ENCODE peak calls at places on chromosomes 1 and 21, in eight cellular contexts. One of them, this sample, is unnamed.

GRCh38 chr1:87074001-87074795 is 159.8 kb downstream of the HS2ST1 start:
- DNase-seq in psoas muscle: no peak
- DNase-seq in PC-3: no peak
- DNase-seq in OCI-LY7: no peak
- DNase-seq in fibroblast of lung: peak
- DNase-seq in dorsolateral prefrontal cortex: no peak
- DNase-seq in transverse colon: no peak
- DNase-seq in BJ: no peak
- DNase-seq in this sample: peak

GRCh38 chr21:43313939-43314405 is 113.0 kb downstream of the SIK1 start:
- DNase-seq in psoas muscle: peak
- DNase-seq in PC-3: no peak
- DNase-seq in OCI-LY7: no peak
- DNase-seq in fibroblast of lung: no peak
- DNase-seq in dorsolateral prefrontal cortex: no peak
- DNase-seq in transverse colon: no peak
- DNase-seq in BJ: no peak
- DNase-seq in this sample: no peak

GRCh38 chr1:161069731-161070270 is at the start of gene ARHGAP30:
- DNase-seq in psoas muscle: peak
- DNase-seq in PC-3: no peak
- DNase-seq in OCI-LY7: peak
- DNase-seq in fibroblast of lung: no peak
- DNase-seq in dorsolateral prefrontal cortex: no peak
- DNase-seq in transverse colon: peak
- DNase-seq in BJ: no peak
- DNase-seq in this sample: no peak

GRCh38 chr21:44337941-44338895 is 972 bp downstream of the CFAP410 start:
- DNase-seq in psoas muscle: peak
- DNase-seq in PC-3: peak
- DNase-seq in OCI-LY7: peak
- DNase-seq in fibroblast of lung: peak
- DNase-seq in dorsolateral prefrontal cortex: peak
- DNase-seq in transverse colon: peak
- DNase-seq in BJ: no peak
- DNase-seq in this sample: peak

GRCh38 chr1:25011966-25012625 is 82.0 kb upstream of the RUNX3 start:
- DNase-seq in psoas muscle: no peak
- DNase-seq in PC-3: no peak
- DNase-seq in OCI-LY7: no peak
- DNase-seq in fibroblast of lung: no peak
- DNase-seq in dorsolateral prefrontal cortex: no peak
- DNase-seq in transverse colon: no peak
- DNase-seq in BJ: no peak
- DNase-seq in this sample: no peak

GRCh38 chr21:17295997-17296396 is 216.8 kb upstream of the CXADR start:
- DNase-seq in psoas muscle: peak
- DNase-seq in PC-3: no peak
- DNase-seq in OCI-LY7: no peak
- DNase-seq in fibroblast of lung: no peak
- DNase-seq in dorsolateral prefrontal cortex: no peak
- DNase-seq in transverse colon: no peak
- DNase-seq in BJ: no peak
- DNase-seq in this sample: no peak

GRCh38 chr1:63322248-63322943 is at the start of gene FOXD3:
- DNase-seq in psoas muscle: peak
- DNase-seq in PC-3: peak
- DNase-seq in OCI-LY7: peak
- DNase-seq in fibroblast of lung: peak
- DNase-seq in dorsolateral prefrontal cortex: no peak
- DNase-seq in transverse colon: peak
- DNase-seq in BJ: no peak
- DNase-seq in this sample: peak

GRCh38 chr1:68188060-68188538 is 44.2 kb downstream of the WLS start:
- DNase-seq in psoas muscle: no peak
- DNase-seq in PC-3: no peak
- DNase-seq in OCI-LY7: no peak
- DNase-seq in fibroblast of lung: peak
- DNase-seq in dorsolateral prefrontal cortex: no peak
- DNase-seq in transverse colon: no peak
- DNase-seq in BJ: no peak
- DNase-seq in this sample: no peak

GRCh38 chr1:164733734-164734133 is 174.8 kb downstream of the PBX1 start:
- DNase-seq in psoas muscle: no peak
- DNase-seq in PC-3: no peak
- DNase-seq in OCI-LY7: no peak
- DNase-seq in fibroblast of lung: no peak
- DNase-seq in dorsolateral prefrontal cortex: no peak
- DNase-seq in transverse colon: no peak
- DNase-seq in BJ: no peak
- DNase-seq in this sample: no peak

GRCh38 chr1:33361553-33362262 is 40.8 kb upstream of the A3GALT2 start:
- DNase-seq in psoas muscle: peak
- DNase-seq in PC-3: no peak
- DNase-seq in OCI-LY7: no peak
- DNase-seq in fibroblast of lung: no peak
- DNase-seq in dorsolateral prefrontal cortex: no peak
- DNase-seq in transverse colon: no peak
- DNase-seq in BJ: no peak
- DNase-seq in this sample: no peak

GRCh38 chr21:21345872-21346271 is 347.7 kb downstream of the NCAM2 start:
- DNase-seq in psoas muscle: no peak
- DNase-seq in PC-3: no peak
- DNase-seq in OCI-LY7: no peak
- DNase-seq in fibroblast of lung: no peak
- DNase-seq in dorsolateral prefrontal cortex: no peak
- DNase-seq in transverse colon: no peak
- DNase-seq in BJ: no peak
- DNase-seq in this sample: no peak

GRCh38 chr1:156386134-156386901 is 17.3 kb downstream of the RHBG start:
- DNase-seq in psoas muscle: no peak
- DNase-seq in PC-3: no peak
- DNase-seq in OCI-LY7: no peak
- DNase-seq in fibroblast of lung: no peak
- DNase-seq in dorsolateral prefrontal cortex: no peak
- DNase-seq in transverse colon: no peak
- DNase-seq in BJ: no peak
- DNase-seq in this sample: no peak

GRCh38 chr1:228083871-228084278 is 1.4 kb downstream of the ARF1 start:
- DNase-seq in psoas muscle: peak
- DNase-seq in PC-3: peak
- DNase-seq in OCI-LY7: no peak
- DNase-seq in fibroblast of lung: peak
- DNase-seq in dorsolateral prefrontal cortex: no peak
- DNase-seq in transverse colon: no peak
- DNase-seq in BJ: no peak
- DNase-seq in this sample: no peak
- TF ChIP-seq CTCF in psoas muscle: no peak
- TF ChIP-seq CTCF in PC-3: peak
- TF ChIP-seq CTCF in OCI-LY7: peak
- TF ChIP-seq CTCF in fibroblast of lung: no peak
- TF ChIP-seq CTCF in dorsolateral prefrontal cortex: no peak
- TF ChIP-seq CTCF in transverse colon: no peak
- TF ChIP-seq CTCF in BJ: peak
- TF ChIP-seq CTCF in this sample: no peak

DNA sequence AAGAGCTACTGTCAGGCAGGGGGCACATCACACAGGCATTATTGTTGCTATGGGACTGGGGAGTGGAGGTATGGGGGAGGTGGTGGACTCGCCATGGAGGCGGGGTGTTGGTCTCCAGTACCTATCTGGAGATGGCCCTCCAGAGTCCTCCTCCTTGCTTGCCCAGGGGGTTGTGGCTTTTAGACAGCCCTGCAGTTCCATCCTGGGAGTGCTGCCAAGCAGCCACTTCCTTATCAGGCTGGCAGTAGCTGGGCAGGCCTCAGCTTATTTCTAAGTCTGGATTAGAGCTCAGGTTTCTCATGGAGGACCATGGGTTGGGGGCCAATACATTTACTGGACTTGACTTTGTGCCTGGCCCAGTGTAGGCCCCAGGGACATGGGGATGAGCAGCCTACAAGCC is 210.6 kb upstream of the EDN2 start:
- DNase-seq in psoas muscle: no peak
- DNase-seq in PC-3: no peak
- DNase-seq in OCI-LY7: no peak
- DNase-seq in fibroblast of lung: no peak
- DNase-seq in dorsolateral prefrontal cortex: peak
- DNase-seq in transverse colon: peak
- DNase-seq in BJ: no peak
- DNase-seq in this sample: no peak
- H3K4me3 ChIP-seq in psoas muscle: no peak
- H3K4me3 ChIP-seq in PC-3: no peak
- H3K4me3 ChIP-seq in OCI-LY7: no peak
- H3K4me3 ChIP-seq in fibroblast of lung: no peak
- H3K4me3 ChIP-seq in dorsolateral prefrontal cortex: no peak
- H3K4me3 ChIP-seq in transverse colon: no peak
- H3K4me3 ChIP-seq in BJ: no peak
- H3K4me3 ChIP-seq in this sample: no peak

GRCh38 chr1:82485591-82486369 is 685.0 kb downstream of the ADGRL2 start:
- DNase-seq in psoas muscle: peak
- DNase-seq in PC-3: peak
- DNase-seq in OCI-LY7: no peak
- DNase-seq in fibroblast of lung: peak
- DNase-seq in dorsolateral prefrontal cortex: peak
- DNase-seq in transverse colon: peak
- DNase-seq in BJ: no peak
- DNase-seq in this sample: peak

GRCh38 chr1:82487778-82488177 is 687.0 kb downstream of the ADGRL2 start:
- DNase-seq in psoas muscle: no peak
- DNase-seq in PC-3: no peak
- DNase-seq in OCI-LY7: no peak
- DNase-seq in fibroblast of lung: no peak
- DNase-seq in dorsolateral prefrontal cortex: no peak
- DNase-seq in transverse colon: no peak
- DNase-seq in BJ: no peak
- DNase-seq in this sample: no peak

GRCh38 chr1:82486969-82487368 is 686.2 kb downstream of the ADGRL2 start:
- DNase-seq in psoas muscle: no peak
- DNase-seq in PC-3: peak
- DNase-seq in OCI-LY7: no peak
- DNase-seq in fibroblast of lung: no peak
- DNase-seq in dorsolateral prefrontal cortex: no peak
- DNase-seq in transverse colon: no peak
- DNase-seq in BJ: no peak
- DNase-seq in this sample: peak

GRCh38 chr1:82483146-82483545 is 682.4 kb downstream of the ADGRL2 start:
- DNase-seq in psoas muscle: no peak
- DNase-seq in PC-3: no peak
- DNase-seq in OCI-LY7: no peak
- DNase-seq in fibroblast of lung: no peak
- DNase-seq in dorsolateral prefrontal cortex: no peak
- DNase-seq in transverse colon: no peak
- DNase-seq in BJ: no peak
- DNase-seq in this sample: no peak
- TF ChIP-seq CTCF in psoas muscle: no peak
- TF ChIP-seq CTCF in PC-3: no peak
- TF ChIP-seq CTCF in OCI-LY7: no peak
- TF ChIP-seq CTCF in fibroblast of lung: no peak
- TF ChIP-seq CTCF in dorsolateral prefrontal cortex: no peak
- TF ChIP-seq CTCF in transverse colon: no peak
- TF ChIP-seq CTCF in BJ: no peak
- TF ChIP-seq CTCF in this sample: no peak

GRCh38 chr1:223622132-223622842 is 43.2 kb downstream of the CAPN8 start:
- DNase-seq in psoas muscle: no peak
- DNase-seq in PC-3: no peak
- DNase-seq in OCI-LY7: no peak
- DNase-seq in fibroblast of lung: no peak
- DNase-seq in dorsolateral prefrontal cortex: no peak
- DNase-seq in transverse colon: no peak
- DNase-seq in BJ: no peak
- DNase-seq in this sample: no peak
- H3K4me3 ChIP-seq in psoas muscle: no peak
- H3K4me3 ChIP-seq in PC-3: no peak
- H3K4me3 ChIP-seq in OCI-LY7: no peak
- H3K4me3 ChIP-seq in fibroblast of lung: no peak
- H3K4me3 ChIP-seq in dorsolateral prefrontal cortex: no peak
- H3K4me3 ChIP-seq in transverse colon: no peak
- H3K4me3 ChIP-seq in BJ: no peak
- H3K4me3 ChIP-seq in this sample: no peak

GRCh38 chr1:14138627-14139026 is 438.6 kb downstream of the PRDM2 start:
- DNase-seq in psoas muscle: no peak
- DNase-seq in PC-3: no peak
- DNase-seq in OCI-LY7: no peak
- DNase-seq in fibroblast of lung: no peak
- DNase-seq in dorsolateral prefrontal cortex: peak
- DNase-seq in transverse colon: no peak
- DNase-seq in BJ: no peak
- DNase-seq in this sample: no peak

GRCh38 chr1:14143777-14144176 is 443.8 kb downstream of the PRDM2 start:
- DNase-seq in psoas muscle: no peak
- DNase-seq in PC-3: peak
- DNase-seq in OCI-LY7: no peak
- DNase-seq in fibroblast of lung: no peak
- DNase-seq in dorsolateral prefrontal cortex: no peak
- DNase-seq in transverse colon: no peak
- DNase-seq in BJ: no peak
- DNase-seq in this sample: no peak

GRCh38 chr1:14138135-14138506 is 438.1 kb downstream of the PRDM2 start:
- DNase-seq in psoas muscle: no peak
- DNase-seq in PC-3: peak
- DNase-seq in OCI-LY7: no peak
- DNase-seq in fibroblast of lung: no peak
- DNase-seq in dorsolateral prefrontal cortex: no peak
- DNase-seq in transverse colon: no peak
- DNase-seq in BJ: no peak
- DNase-seq in this sample: no peak

GRCh38 chr1:14142397-14143095 is 442.6 kb downstream of the PRDM2 start:
- DNase-seq in psoas muscle: no peak
- DNase-seq in PC-3: no peak
- DNase-seq in OCI-LY7: no peak
- DNase-seq in fibroblast of lung: no peak
- DNase-seq in dorsolateral prefrontal cortex: peak
- DNase-seq in transverse colon: no peak
- DNase-seq in BJ: no peak
- DNase-seq in this sample: no peak

DNA sequence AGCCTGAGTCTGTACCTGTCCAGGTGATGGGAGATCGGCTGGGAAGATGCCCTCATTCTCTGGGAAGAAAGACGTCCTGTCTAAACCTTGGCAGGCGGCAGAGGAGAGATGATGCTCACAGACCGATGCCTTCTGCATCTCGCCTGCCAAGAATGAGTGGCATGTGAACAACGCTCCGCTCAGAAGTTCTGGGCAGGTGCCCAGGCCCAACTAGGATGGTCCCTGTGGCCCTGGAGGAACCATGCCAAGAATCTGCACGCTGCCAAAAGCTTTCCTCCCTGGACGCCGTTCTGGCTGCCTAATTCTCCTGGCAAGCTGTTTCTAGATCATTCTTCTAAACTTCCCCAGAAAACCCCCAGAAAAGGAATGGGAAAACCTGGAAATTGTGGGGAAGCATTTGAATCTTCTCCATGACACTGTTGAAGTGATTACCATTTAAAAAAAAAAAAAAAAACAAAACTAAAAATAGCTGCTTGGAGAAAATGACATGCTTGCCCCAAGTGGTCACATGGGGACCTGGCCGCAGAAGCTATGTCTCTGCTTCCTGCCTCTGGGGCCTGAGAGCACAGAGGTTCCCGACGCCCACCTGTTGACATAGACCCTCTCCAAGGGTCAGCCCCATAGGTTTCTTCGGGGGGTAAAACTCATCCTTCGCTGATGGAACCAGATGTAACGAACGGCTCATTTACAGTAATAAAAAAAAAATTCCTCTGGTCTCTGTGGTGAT is 441.0 kb downstream of the PRDM2 start:
- DNase-seq in psoas muscle: peak
- DNase-seq in PC-3: peak
- DNase-seq in OCI-LY7: no peak
- DNase-seq in fibroblast of lung: no peak
- DNase-seq in dorsolateral prefrontal cortex: peak
- DNase-seq in transverse colon: no peak
- DNase-seq in BJ: no peak
- DNase-seq in this sample: peak
- TF ChIP-seq CTCF in psoas muscle: no peak
- TF ChIP-seq CTCF in PC-3: no peak
- TF ChIP-seq CTCF in OCI-LY7: peak
- TF ChIP-seq CTCF in fibroblast of lung: no peak
- TF ChIP-seq CTCF in dorsolateral prefrontal cortex: no peak
- TF ChIP-seq CTCF in transverse colon: no peak
- TF ChIP-seq CTCF in BJ: no peak
- TF ChIP-seq CTCF in this sample: no peak